ENCODE peak calls at places on chromosomes 5 and 9, in seven cellular contexts. K is activated CD4-positive, alpha-beta memory T cell treated with anti-CD3 and anti-CD28 coated beads for 36 hours; H is T-cell; U is iris pigment epithelial cell; S is choroid plexus epithelial cell; V is Kasumi-1; G is endothelial cell of umbilical vein. Q is an unnamed sample.

GRCh38 chr9:72022846-72023245 is 37.6 kb downstream of the C9orf57 start:
- DNase-seq in S (peak), U (peak), H (no peak), K (no peak), V (peak), G (no peak), Q (peak)

GRCh38 chr5:10684303-10685086 is 76.5 kb downstream of the DAP start:
- DNase-seq in G (no peak), K (no peak), S (no peak), V (no peak), U (no peak), H (no peak), Q (no peak)

GRCh38 chr5:120692346-120692745 is 228.2 kb downstream of the PRR16 start:
- DNase-seq in H (no peak), S (no peak), V (no peak), U (no peak), G (no peak), K (no peak), Q (no peak)

GRCh38 chr9:136204838-136205706 is at the start of gene LHX3:
- DNase-seq in H (peak), K (peak), U (no peak), S (peak), G (peak), V (no peak), Q (peak)

GRCh38 chr9:98983295-98984268 is 39.9 kb downstream of the COL15A1 start:
- DNase-seq in H (no peak), K (no peak), U (peak), G (no peak), S (peak), V (no peak), Q (no peak)

GRCh38 chr5:124828731-124829130 is 82.3 kb upstream of the ZNF608 start:
- DNase-seq in U (no peak), H (no peak), V (no peak), S (no peak), G (no peak), K (no peak), Q (no peak)

GRCh38 chr5:127933348-127933747 is 150.2 kb upstream of the SLC12A2 start:
- DNase-seq in U (no peak), K (no peak), H (no peak), V (no peak), S (no peak), G (no peak), Q (no peak)

GRCh38 chr5:66830636-66831035 is 234.4 kb downstream of the MAST4 start:
- DNase-seq in G (peak), S (no peak), U (no peak), K (no peak), V (peak), H (no peak), Q (no peak)

GRCh38 chr9:98781588-98782383 is 14.6 kb downstream of the ANKS6 start:
- DNase-seq in H (no peak), K (no peak), V (no peak), G (no peak), S (no peak), U (no peak), Q (peak)

GRCh38 chr5:156383510-156383909 is 56.5 kb downstream of the SGCD start:
- DNase-seq in H (no peak), S (peak), G (no peak), K (no peak), U (peak), V (no peak), Q (no peak)

GRCh38 chr5:69368458-69369368 is 607 bp downstream of the AK6 start:
- DNase-seq in V (peak), S (peak), K (no peak), G (peak), H (no peak), U (peak), Q (peak)

GRCh38 chr5:77843570-77844407 is 67.7 kb upstream of the TBCA start:
- DNase-seq in H (no peak), S (no peak), V (no peak), G (no peak), K (no peak), U (peak), Q (peak)

GRCh38 chr9:29613773-29614172 is 2040.5 kb upstream of the C9orf72 start:
- DNase-seq in G (no peak), H (no peak), S (peak), K (no peak), V (no peak), U (no peak), Q (no peak)

GRCh38 chr9:130854086-130854485 is 19.0 kb downstream of the ABL1 start:
- DNase-seq in H (no peak), K (no peak), U (no peak), G (no peak), S (peak), V (no peak), Q (no peak)

GRCh38 chr9:116162241-116162781 is 8.7 kb downstream of the PAPPA start:
- DNase-seq in G (no peak), S (no peak), H (no peak), U (no peak), K (no peak), V (no peak), Q (peak)

GRCh38 chr9:135391759-135392158 is 87.8 kb upstream of the PPP1R26 start:
- DNase-seq in H (no peak), K (no peak), S (no peak), U (no peak), G (no peak), V (no peak), Q (no peak)

GRCh38 chr5:14039576-14039975 is 95.1 kb upstream of the DNAH5 start:
- DNase-seq in V (no peak), S (peak), H (no peak), K (no peak), G (no peak), U (peak), Q (no peak)

GRCh38 chr5:38536968-38537367 is 19.5 kb downstream of the LIFR start:
- DNase-seq in G (no peak), K (no peak), H (no peak), U (no peak), S (no peak), V (no peak), Q (no peak)

GRCh38 chr9:79104216-79104615 is 467.5 kb upstream of the TLE4 start:
- DNase-seq in K (no peak), G (no peak), H (no peak), V (no peak), S (no peak), U (peak), Q (no peak)

Q was measured in hepatocyte.